ENCODE peak calls at places on chromosomes 1 and 21, in five cellular contexts. L is aorta; V is pancreas; E is ovary; Z is effector memory CD4-positive, alpha-beta T cell. M is an unnamed sample. For H3K4me1, the result is how much of the 10 kb centered on the place peaks cover.

GRCh38 chr21:28684351-28684750 is 308.3 kb downstream of the LTN1 start:
- DNase-seq in L (no peak), E (no peak), Z (no peak), V (no peak), M (peak)

GRCh38 chr1:34178072-34178471 is 1.4 kb downstream of the C1orf94 start:
- DNase-seq in E (no peak), Z (no peak), L (no peak), V (no peak), M (no peak)

GRCh38 chr1:231279683-231280082 is 38.7 kb downstream of the GNPAT start:
- DNase-seq in Z (no peak), L (no peak), E (no peak), V (no peak), M (no peak)

GRCh38 chr21:30434033-30434631 is 4.1 kb downstream of the KRTAP13-4 start:
- DNase-seq in E (no peak), V (no peak), L (no peak), Z (no peak), M (no peak)

GRCh38 chr1:161908264-161908663 is 115.4 kb downstream of the OLFML2B start:
- DNase-seq in L (no peak), Z (no peak), E (no peak), V (no peak), M (no peak)

GRCh38 chr1:87820667-87821066 is 492.0 kb downstream of the LMO4 start:
- DNase-seq in L (no peak), E (no peak), Z (no peak), V (no peak), M (no peak)

GRCh38 chr1:160743266-160743665 is 4.2 kb downstream of the SLAMF7 start:
- DNase-seq in E (no peak), Z (no peak), L (no peak), V (no peak), M (no peak)

GRCh38 chr1:151970128-151970527 is 23.5 kb downstream of the S100A10 start:
- DNase-seq in V (no peak), E (no peak), Z (no peak), L (no peak), M (no peak)

GRCh38 chr1:93965256-93965655 is 56.0 kb upstream of the GCLM start:
- DNase-seq in E (no peak), V (no peak), Z (no peak), L (no peak), M (no peak)

GRCh38 chr1:110209715-110210603 is at the start of gene KCNC4:
- DNase-seq in V (peak), E (peak), Z (peak), L (peak), M (peak)

GRCh38 chr1:223700388-223700918 is 11.9 kb upstream of the CAPN2 start:
- DNase-seq in L (no peak), E (no peak), V (no peak), Z (no peak), M (no peak)

GRCh38 chr21:44914176-44914874 is 6.4 kb downstream of the ITGB2 start:
- DNase-seq in Z (peak), E (no peak), L (peak), V (no peak), M (no peak)

GRCh38 chr1:75171876-75172275 is 37.7 kb downstream of the LHX8 start:
- DNase-seq in V (no peak), Z (no peak), E (no peak), L (no peak), M (no peak)

GRCh38 chr1:109783436-109783835 is 19.7 kb upstream of the EPS8L3 start:
- DNase-seq in V (no peak), Z (no peak), E (no peak), L (peak), M (no peak)

GRCh38 chr21:44431300-44431699 is 24.0 kb upstream of the LRRC3 start:
- DNase-seq in E (no peak), Z (no peak), L (no peak), V (no peak), M (no peak)

GRCh38 chr21:31557421-31557955 is 102.0 kb upstream of the SOD1 start:
- DNase-seq in Z (no peak), E (no peak), L (no peak), V (no peak), M (no peak)

GRCh38 chr1:27592600-27593340 is 11.2 kb downstream of the AHDC1 start:
- DNase-seq in E (no peak), L (no peak), Z (no peak), V (no peak), M (no peak)

GRCh38 chr1:1620433-1621139 is 5.3 kb downstream of the MIB2 start:
- DNase-seq in V (no peak), Z (no peak), E (no peak), L (peak), M (no peak)

GRCh38 chr1:110763149-110763548 is 88.4 kb upstream of the KCNA3 start:
- DNase-seq in Z (no peak), V (no peak), E (no peak), L (no peak), M (no peak)

GRCh38 chr1:205961970-205962820 is 18.9 kb upstream of the SLC26A9 start:
- DNase-seq in Z (no peak), V (no peak), E (no peak), L (peak), M (no peak)

GRCh38 chr1:34983700-34984355 is 1.3 kb downstream of the TMEM35B start:
- DNase-seq in E (no peak), L (no peak), V (no peak), Z (no peak), M (no peak)

GRCh38 chr1:45200906-45201500 is 5.4 kb downstream of the ZSWIM5 start:
- DNase-seq in V (no peak), E (no peak), Z (no peak), L (no peak), M (no peak)

GRCh38 chr1:91601554-91602322 is 101.1 kb downstream of the CDC7 start:
- DNase-seq in Z (no peak), E (no peak), V (no peak), L (no peak), M (no peak)

GRCh38 chr1:150560011-150560438 is 10.8 kb downstream of the ADAMTSL4 start:
- DNase-seq in L (peak), E (peak), Z (peak), V (peak), M (no peak)

GRCh38 chr21:15309721-15310120 is 244.9 kb upstream of the NRIP1 start:
- DNase-seq in V (no peak), L (peak), Z (no peak), E (peak), M (no peak)

GRCh38 chr1:153465728-153466625 is 5.5 kb upstream of the S100A7 start:
- DNase-seq in Z (peak), V (peak), E (peak), L (peak), M (no peak)

GRCh38 chr1:10724052-10724494 is 72.4 kb downstream of the CASZ1 start:
- DNase-seq in E (no peak), Z (no peak), V (peak), L (no peak), M (no peak)

GRCh38 chr21:44533121-44533890 is 6.7 kb downstream of the KRTAP10-1 start:
- DNase-seq in V (no peak), L (peak), E (no peak), Z (no peak), M (no peak)

GRCh38 chr1:98661544-98662353 is at the start of gene SNX7:
- DNase-seq in Z (no peak), V (peak), E (peak), L (peak), M (no peak)

GRCh38 chr21:46057111-46057709 is 40.7 kb upstream of the COL6A2 start:
- DNase-seq in E (peak), V (no peak), L (no peak), Z (no peak), M (no peak)

GRCh38 chr21:26457817-26458216 is 115.3 kb downstream of the CYYR1 start:
- DNase-seq in Z (no peak), V (no peak), L (no peak), E (no peak), M (no peak)

GRCh38 chr1:206094024-206094423 is 23.2 kb downstream of the AVPR1B start:
- DNase-seq in L (no peak), Z (no peak), V (no peak), E (no peak), M (no peak)

GRCh38 chr1:47758341-47759237 is 238.6 kb downstream of the TRABD2B start:
- DNase-seq in E (no peak), Z (no peak), V (no peak), L (peak), M (no peak)

GRCh38 chr1:91124290-91124975 is 102.6 kb upstream of the ZNF644 start:
- DNase-seq in Z (no peak), L (no peak), V (no peak), E (no peak), M (no peak)

GRCh38 chr1:180274221-180274620 is 44.2 kb downstream of the LHX4 start:
- DNase-seq in Z (no peak), L (no peak), E (no peak), V (no peak), M (peak)
- H3K4me1 ChIP-seq in Z (under half), L (under half), E (under half), V (under half), M (under half)

GRCh38 chr1:24961334-24961733 is 31.3 kb upstream of the RUNX3 start:
- DNase-seq in L (no peak), E (no peak), V (no peak), Z (no peak), M (no peak)
- H3K4me1 ChIP-seq in L (under half), E (under half), V (under half), Z (under half), M (under half)

GRCh38 chr1:78096976-78097375 is 51.2 kb downstream of the GIPC2 start:
- DNase-seq in Z (no peak), L (no peak), V (no peak), E (no peak), M (no peak)
- H3K4me1 ChIP-seq in Z (under half), L (under half), V (under half), E (under half), M (under half)

GRCh38 chr1:155977607-155978324 is 581 bp downstream of the ARHGEF2 start:
- DNase-seq in V (no peak), E (peak), Z (peak), L (no peak), M (no peak)
- H3K4me1 ChIP-seq in V (under half), E (under half), Z (half or more), L (under half), M (half or more)

DNA sequence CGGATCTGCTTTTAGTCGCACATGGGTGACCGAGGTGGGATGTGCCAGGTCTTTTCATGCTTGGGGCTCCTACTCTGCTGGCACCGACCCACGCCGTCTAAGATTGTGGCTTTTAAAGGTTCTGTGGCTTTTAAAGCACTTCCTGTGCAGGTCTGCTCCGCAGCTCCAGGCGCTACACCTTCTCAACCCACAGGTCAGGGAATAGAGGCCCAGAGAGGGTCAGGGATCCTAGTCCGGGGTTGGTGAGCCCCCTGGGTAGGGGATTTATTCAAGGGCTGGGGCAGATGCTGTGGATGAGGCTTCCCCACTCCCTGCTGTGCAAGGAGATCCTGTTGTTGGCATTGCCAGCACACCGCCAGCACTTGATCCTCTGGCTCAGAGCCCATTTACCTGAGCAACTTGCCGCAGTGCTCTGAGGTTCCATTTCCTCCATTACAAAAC is 212.8 kb upstream of the RAB4A start:
- DNase-seq in V (no peak), Z (no peak), L (no peak), E (no peak), M (peak)
- H3K4me1 ChIP-seq in V (under half), Z (under half), L (under half), E (under half), M (half or more)

DNA sequence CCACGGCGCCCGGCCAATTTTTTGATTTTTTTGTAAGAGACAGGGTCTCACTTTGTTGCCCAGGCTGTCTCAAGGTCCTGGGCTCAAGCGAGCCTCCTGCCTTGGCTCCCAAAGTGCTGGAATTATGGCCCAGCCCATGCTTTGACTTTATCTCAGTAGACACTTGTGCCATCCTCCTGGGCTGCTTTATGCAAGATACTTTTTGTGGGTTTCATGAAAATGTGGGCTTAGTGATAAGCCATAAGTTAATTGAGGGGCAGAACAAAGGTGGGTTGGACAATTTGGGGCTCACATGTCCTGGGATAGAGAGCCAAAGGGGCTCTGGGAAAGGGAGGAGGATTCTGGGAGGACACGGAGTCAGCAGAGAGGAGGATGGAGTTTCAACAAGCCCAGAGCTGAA is 22.0 kb downstream of the ALPL start:
- DNase-seq in Z (no peak), L (no peak), E (no peak), V (no peak), M (no peak)
- H3K4me1 ChIP-seq in Z (under half), L (under half), E (under half), V (under half), M (under half)

DNA sequence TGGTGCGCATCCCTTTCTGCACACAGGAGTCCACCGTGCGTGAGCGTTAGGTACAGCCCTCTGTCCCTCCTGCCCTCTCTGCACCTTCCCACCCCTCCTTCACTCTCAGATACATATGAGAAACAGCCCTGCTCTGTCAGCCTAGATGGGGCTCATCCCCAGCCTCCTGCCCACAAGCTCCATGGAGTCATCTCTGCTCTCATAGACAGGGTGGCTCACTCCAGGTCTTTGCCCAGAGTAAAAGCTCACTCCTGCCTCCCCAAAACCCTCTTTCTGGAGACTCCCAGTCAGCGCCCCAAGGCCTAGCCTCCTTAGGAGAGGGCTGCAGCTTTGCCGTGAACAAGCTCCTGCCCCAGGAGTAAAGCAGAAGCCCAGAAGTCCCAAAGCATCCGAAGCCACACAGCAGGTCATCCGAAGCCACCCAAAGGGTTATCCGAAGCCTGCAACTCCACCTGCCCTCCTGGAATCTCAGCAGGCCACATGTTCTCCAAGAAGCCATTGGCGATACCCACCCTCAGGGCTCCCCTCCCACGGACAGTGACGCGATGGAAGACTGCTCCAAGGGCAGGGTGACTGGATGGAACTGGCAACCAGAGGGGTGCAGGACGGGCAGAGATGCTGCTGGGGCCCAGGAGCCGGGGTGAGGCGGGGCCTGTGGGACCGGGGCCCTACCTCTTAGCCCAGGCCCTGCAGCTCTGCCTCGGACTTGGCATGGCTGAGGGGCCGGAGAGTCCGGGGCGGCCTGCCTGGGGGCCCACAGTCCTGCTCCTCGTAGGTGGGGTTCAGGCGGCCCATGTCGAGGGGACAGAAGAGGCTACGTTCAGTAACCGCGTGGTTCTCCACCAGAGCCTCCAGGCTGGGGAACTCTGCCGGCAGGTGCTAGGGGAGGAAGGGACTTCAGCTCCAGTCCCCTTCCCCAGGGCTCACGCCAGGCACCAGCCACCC is 3.6 kb upstream of the KIF17 start:
- DNase-seq in Z (no peak), L (peak), E (no peak), V (no peak), M (no peak)
- H3K4me1 ChIP-seq in Z (under half), L (under half), E (under half), V (under half), M (under half)